ENCODE peak calls at places on chromosome 20, in five cellular contexts. A is neural crest cell, X is BJ, T is lower lobe of right lung, G is fibroblast of the aortic adventitia. V is an unnamed sample.

GRCh38 chr20:60160451-60160850 is 202.2 kb downstream of the CDH26 start:
- DNase-seq in A (no peak), X (no peak), T (no peak), G (no peak), V (no peak)

GRCh38 chr20:63521602-63522001 is 1.0 kb downstream of the PPDPF start:
- DNase-seq in A (no peak), X (no peak), T (peak; percentile 53), G (no peak), V (no peak)

GRCh38 chr20:35947489-35947888 is 6.8 kb downstream of the SCAND1 start:
- DNase-seq in A (no peak), X (no peak), T (no peak), G (peak; percentile 6), V (peak; percentile 38)

GRCh38 chr20:37680420-37680819 is 13.4 kb upstream of the CTNNBL1 start:
- DNase-seq in A (no peak), X (no peak), T (no peak), G (no peak), V (no peak)

GRCh38 chr20:11850901-11851300 is 66.8 kb upstream of the BTBD3 start:
- DNase-seq in A (no peak), X (no peak), T (no peak), G (no peak), V (peak; percentile 85)

GRCh38 chr20:61537721-61538480 is 285.8 kb downstream of the CDH4 start:
- DNase-seq in A (peak; percentile 26), X (no peak), T (no peak), G (no peak), V (no peak)

GRCh38 chr20:35129647-35130069 is 17.5 kb downstream of the EDEM2 start:
- DNase-seq in A (no peak), X (no peak), T (no peak), G (peak; percentile 38), V (peak; percentile 69)

GRCh38 chr20:64083380-64084208 is 604 bp downstream of the LKAAEAR1 start:
- DNase-seq in A (peak; percentile 73), X (no peak), T (peak; percentile 88), G (peak; percentile 54), V (peak; percentile 61)

GRCh38 chr20:63696628-63697356 is at the start of gene TNFRSF6B:
- DNase-seq in A (no peak), X (no peak), T (no peak), G (no peak), V (peak; percentile 43)

GRCh38 chr20:22583773-22584629 is at the start of gene FOXA2:
- DNase-seq in A (no peak), X (no peak), T (peak; percentile 88), G (no peak), V (peak; percentile 26)

GRCh38 chr20:2619961-2620595 is 32.4 kb upstream of the NOP56 start:
- DNase-seq in A (no peak), X (no peak), T (no peak), G (peak; percentile 11), V (peak; percentile 41)

GRCh38 chr20:50099121-50099520 is 13.8 kb downstream of the UBE2V1 start:
- DNase-seq in A (no peak), X (no peak), T (no peak), G (no peak), V (no peak)

GRCh38 chr20:37423545-37423944 is 77.6 kb downstream of the SRC start:
- DNase-seq in A (no peak), X (no peak), T (no peak), G (no peak), V (no peak)

GRCh38 chr20:37915800-37916570 is 13.1 kb downstream of the VSTM2L start:
- DNase-seq in A (no peak), X (no peak), T (no peak), G (no peak), V (no peak)

GRCh38 chr20:51861726-51862466 is 59.6 kb upstream of the SALL4 start:
- DNase-seq in A (no peak), X (no peak), T (no peak), G (no peak), V (no peak)

GRCh38 chr20:61457725-61458124 is 205.7 kb downstream of the CDH4 start:
- DNase-seq in A (no peak), X (no peak), T (no peak), G (no peak), V (no peak)

GRCh38 chr20:59453634-59454241 is 150.6 kb upstream of the PHACTR3 start:
- DNase-seq in A (no peak), X (no peak), T (no peak), G (no peak), V (no peak)

GRCh38 chr20:58700121-58700780 is 7.7 kb downstream of the NPEPL1 start:
- DNase-seq in A (no peak), X (no peak), T (no peak), G (peak; percentile 37), V (no peak)

GRCh38 chr20:63457737-63458136 is 14.7 kb downstream of the KCNQ2 start:
- DNase-seq in A (no peak), X (no peak), T (no peak), G (peak; percentile 26), V (peak; percentile 56)

GRCh38 chr20:51221791-51222408 is 199.0 kb upstream of the KCNG1 start:
- DNase-seq in A (no peak), X (peak; percentile 23), T (no peak), G (peak; percentile 60), V (peak; percentile 83)

GRCh38 chr20:44382641-44383040 is 27.1 kb downstream of the HNF4A start:
- DNase-seq in A (no peak), X (no peak), T (no peak), G (no peak), V (no peak)

DNA sequence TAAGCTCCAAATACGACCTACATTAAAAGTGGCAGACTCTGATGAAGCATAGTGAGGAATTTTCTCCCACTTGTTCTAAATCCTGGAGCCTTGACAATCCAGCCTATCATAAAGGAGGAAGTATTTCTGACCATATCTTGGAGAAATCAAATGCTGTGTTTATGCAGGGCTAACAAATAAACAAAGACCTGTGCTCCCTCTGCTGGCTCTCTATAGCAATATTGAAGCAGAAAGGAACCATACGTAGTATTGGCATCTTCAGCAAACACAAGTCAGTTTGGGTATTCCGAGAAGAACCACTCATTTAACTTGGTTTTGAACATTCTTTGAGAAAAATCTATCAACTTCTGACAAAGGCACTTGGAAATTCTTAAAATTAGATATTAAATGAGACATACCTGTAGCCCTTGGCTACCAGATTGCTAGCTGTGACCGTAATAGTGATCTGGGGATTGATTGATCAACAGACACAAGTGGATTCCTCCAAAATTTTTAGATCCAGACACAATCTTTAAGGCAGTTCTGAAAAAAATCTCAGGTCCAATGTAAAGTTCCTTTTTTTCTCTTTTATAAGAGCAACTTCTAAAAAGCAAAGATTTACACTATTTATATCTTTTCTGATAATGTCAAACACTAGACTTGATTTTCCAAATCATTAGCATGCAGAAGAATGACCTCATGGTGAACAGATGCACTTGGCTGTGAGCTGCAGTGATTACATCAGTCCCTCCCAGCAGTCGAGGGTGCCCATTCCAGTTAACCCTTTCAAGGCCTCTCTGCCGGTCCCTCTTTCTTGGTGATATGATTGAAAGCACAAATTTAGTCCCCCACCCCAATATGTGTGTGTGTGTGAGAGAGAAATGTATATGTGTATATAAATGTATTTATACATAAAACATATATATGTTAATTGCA is 40.2 kb downstream of the INSM1 start:
- DNase-seq in A (no peak), X (no peak), T (no peak), G (no peak), V (peak; percentile 2)
- TF ChIP-seq CTCF in A (peak; percentile 50), X (peak; percentile 47), T (no peak), G (no peak), V (no peak)

GRCh38 chr20:25219365-25219764 is 23.9 kb downstream of the ENTPD6 start:
- DNase-seq in A (no peak), X (no peak), T (no peak), G (no peak), V (no peak)

GRCh38 chr20:25220021-25220730 is 24.7 kb downstream of the ENTPD6 start:
- DNase-seq in A (no peak), X (no peak), T (no peak), G (no peak), V (no peak)

GRCh38 chr20:25221592-25222460 is 26.1 kb upstream of the PYGB start:
- DNase-seq in A (no peak), X (no peak), T (no peak), G (no peak), V (no peak)

GRCh38 chr20:25222461-25223178 is 25.3 kb upstream of the PYGB start:
- DNase-seq in A (no peak), X (no peak), T (no peak), G (no peak), V (no peak)

DNA sequence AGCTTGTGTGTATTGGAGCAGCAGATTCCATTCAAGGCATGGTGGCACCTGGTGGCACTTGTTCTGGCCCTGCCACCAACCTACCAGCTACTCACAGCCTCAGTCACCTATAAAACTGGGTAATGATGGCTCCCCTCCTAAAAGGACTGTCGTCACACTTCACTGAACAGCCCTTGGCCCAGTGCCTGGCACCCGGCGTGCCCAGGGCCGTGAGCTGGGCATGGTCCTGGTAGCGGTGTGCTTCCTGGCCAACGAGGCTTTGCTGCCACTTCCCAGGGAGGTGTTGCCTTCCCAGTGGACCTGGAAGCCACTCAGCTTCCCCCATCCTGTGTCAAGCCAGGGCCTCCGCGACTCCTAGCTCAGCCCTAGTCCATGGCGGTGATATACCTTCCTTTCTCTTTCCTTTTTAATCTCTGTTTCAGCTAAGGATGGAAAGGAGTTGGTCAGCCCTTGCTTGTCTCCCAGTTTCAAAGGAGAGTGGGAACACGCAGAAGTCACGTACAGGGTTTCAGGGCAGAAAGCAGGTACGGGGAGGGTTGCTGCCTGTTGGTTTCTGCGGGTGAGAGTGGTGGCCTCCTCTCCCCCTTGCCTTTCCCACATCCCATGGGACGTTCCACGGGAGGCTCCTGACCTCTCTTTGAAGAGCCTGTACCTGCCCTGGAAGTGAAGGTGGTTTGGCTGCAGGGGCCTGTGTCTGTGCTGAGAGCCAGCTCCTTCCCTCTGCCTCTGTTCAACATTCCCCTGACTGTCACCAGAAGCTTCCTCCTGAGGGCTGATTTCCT is 25.5 kb downstream of the ENTPD6 start:
- DNase-seq in A (no peak), X (no peak), T (no peak), G (no peak), V (peak; percentile 28)
- TF ChIP-seq CTCF in A (no peak), X (no peak), T (no peak), G (no peak), V (no peak)

GRCh38 chr20:57148266-57148665 is 118.2 kb downstream of the BMP7 start:
- DNase-seq in A (no peak), X (no peak), T (no peak), G (no peak), V (no peak)
- TF ChIP-seq CTCF in A (no peak), X (no peak), T (no peak), G (no peak), V (no peak)

DNA sequence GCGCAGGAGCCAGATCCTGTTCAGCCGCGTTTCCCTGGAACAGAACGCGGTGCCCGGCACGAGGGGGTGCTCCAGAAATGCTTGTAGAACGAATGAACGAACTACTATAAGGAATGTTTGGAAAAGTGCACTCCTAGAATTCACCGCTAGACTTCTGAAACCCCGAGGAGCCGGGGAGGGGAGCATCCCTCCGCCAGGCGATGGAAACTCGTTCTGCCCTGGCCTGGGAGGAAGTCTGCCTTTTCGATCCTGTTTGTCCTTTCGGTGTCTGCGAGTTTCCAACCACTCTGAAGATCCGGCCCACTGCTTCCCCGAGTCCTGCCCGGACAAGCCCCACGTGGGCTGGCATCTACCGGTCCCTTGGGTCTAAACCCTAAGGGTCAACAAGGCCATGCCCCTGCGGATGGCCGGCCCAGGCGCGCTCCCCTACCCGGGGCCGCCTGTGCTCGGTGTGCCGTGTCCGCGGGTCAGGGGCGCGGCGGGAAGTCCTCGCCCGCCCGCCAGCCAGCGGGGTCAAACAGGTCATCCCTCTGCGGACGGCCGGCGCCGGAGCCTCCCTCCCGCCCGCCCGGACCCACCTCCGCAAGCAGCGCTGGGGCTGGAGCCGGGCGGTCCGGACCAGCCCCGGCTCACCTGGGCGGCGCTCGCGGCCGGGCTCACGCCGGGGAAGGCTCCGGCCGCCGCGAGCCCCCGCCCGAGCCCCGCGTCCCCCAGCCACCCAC is 521 bp downstream of the SULF2 start:
- DNase-seq in A (peak; percentile 28), X (no peak), T (no peak), G (peak; percentile 45), V (peak; percentile 44)
- TF ChIP-seq CTCF in A (peak; percentile 55), X (no peak), T (no peak), G (peak; percentile 39), V (no peak)